ENCODE peak calls at places on chromosomes 2 and 18, in five cellular contexts. K is IMR-90, Q is DND-41, J is endothelial cell of umbilical vein, X is PC-9. W is an unnamed sample.

GRCh38 chr2:216066255-216066654 is 15.4 kb downstream of the PECR start:
- DNase-seq in K (peak; percentile 84), X (no peak), J (no peak), Q (no peak), W (no peak)

GRCh38 chr2:31428001-31428418 is 13.5 kb upstream of the XDH start:
- DNase-seq in K (peak; percentile 20), Q (no peak), J (no peak), X (peak; percentile 71), W (no peak)

GRCh38 chr2:120321721-120322284 is 24.1 kb upstream of the INHBB start:
- DNase-seq in Q (no peak), X (no peak), J (no peak), K (no peak), W (no peak)

GRCh38 chr2:134391751-134392160 is 137.9 kb downstream of the MGAT5 start:
- DNase-seq in J (no peak), X (peak; percentile 64), K (peak; percentile 36), Q (no peak), W (no peak)

GRCh38 chr18:24502621-24503020 is 42.2 kb downstream of the HRH4 start:
- DNase-seq in X (peak; percentile 3), Q (no peak), J (no peak), K (no peak), W (no peak)

GRCh38 chr2:122523143-122523542 is 767.7 kb downstream of the TSN start:
- DNase-seq in K (no peak), Q (no peak), X (no peak), J (no peak), W (no peak)

GRCh38 chr2:218026244-218026643 is 23.4 kb upstream of the TNS1 start:
- DNase-seq in J (no peak), K (no peak), X (no peak), Q (no peak), W (no peak)

GRCh38 chr2:150232871-150233270 is 254.6 kb downstream of the RND3 start:
- DNase-seq in X (no peak), Q (no peak), K (no peak), J (no peak), W (no peak)

GRCh38 chr18:76670564-76671288 is 151.6 kb upstream of the ZNF236 start:
- DNase-seq in Q (no peak), J (no peak), X (no peak), K (no peak), W (no peak)

GRCh38 chr2:125167152-125167551 is 1142.1 kb downstream of the CNTNAP5 start:
- DNase-seq in K (peak; percentile 5), Q (no peak), J (no peak), X (no peak), W (no peak)

GRCh38 chr2:146481629-146482028 is 1363.2 kb upstream of the ACVR2A start:
- DNase-seq in X (no peak), K (peak; percentile 52), Q (no peak), J (peak; percentile 21), W (no peak)

GRCh38 chr18:74288041-74288440 is 3.7 kb downstream of the CYB5A start:
- DNase-seq in Q (no peak), X (no peak), J (no peak), K (no peak), W (no peak)

GRCh38 chr2:209636066-209636465 is 135.6 kb upstream of the UNC80 start:
- DNase-seq in J (no peak), K (no peak), X (no peak), Q (no peak), W (no peak)

GRCh38 chr2:118582058-118582457 is 265.4 kb downstream of the EN1 start:
- DNase-seq in J (no peak), Q (no peak), X (no peak), K (no peak), W (no peak)

GRCh38 chr18:13710460-13710859 is 15.9 kb downstream of the FAM210A start:
- DNase-seq in J (no peak), X (peak; percentile 81), Q (no peak), K (peak; percentile 22), W (no peak)

GRCh38 chr2:169507698-169508097 is 1.8 kb upstream of the KLHL41 start:
- DNase-seq in Q (no peak), X (no peak), K (peak; percentile 78), J (peak; percentile 86), W (peak; percentile 28)

GRCh38 chr2:169108098-169108884 is 38.9 kb downstream of the DHRS9 start:
- DNase-seq in J (no peak), X (no peak), K (no peak), Q (no peak), W (no peak)

GRCh38 chr2:118861741-118862140 is 14.3 kb upstream of the EN1 start:
- DNase-seq in X (no peak), J (no peak), Q (no peak), K (no peak), W (no peak)

GRCh38 chr2:105873721-105874120 is 129.0 kb downstream of the NCK2 start:
- DNase-seq in K (peak; percentile 89), J (peak; percentile 10), Q (no peak), X (peak; percentile 36), W (peak; percentile 59)

GRCh38 chr2:27857417-27858172 is 32.6 kb downstream of the RBKS start:
- DNase-seq in Q (no peak), J (no peak), K (peak; percentile 62), X (no peak), W (no peak)

GRCh38 chr2:56100791-56101312 is 82.9 kb upstream of the CCDC85A start:
- DNase-seq in J (peak; percentile 61), K (no peak), X (no peak), Q (no peak), W (no peak)

GRCh38 chr2:217868911-217869334 is 133.9 kb downstream of the TNS1 start:
- DNase-seq in X (no peak), J (peak; percentile 54), Q (no peak), K (peak; percentile 65), W (peak; percentile 46)

GRCh38 chr18:46632401-46633089 is 24.5 kb downstream of the LOXHD1 start:
- DNase-seq in X (no peak), J (no peak), K (peak; percentile 17), Q (no peak), W (no peak)

GRCh38 chr2:219387284-219388126 is at the start of gene DNPEP:
- DNase-seq in J (peak; percentile 85), X (peak; percentile 90), Q (peak; percentile 85), K (peak; percentile 89), W (peak; percentile 98)

GRCh38 chr2:121505005-121505404 is 25.7 kb upstream of the RNU4ATAC start:
- DNase-seq in J (no peak), Q (no peak), X (peak; percentile 38), K (peak; percentile 87), W (no peak)

GRCh38 chr2:38462121-38462634 is 85.1 kb upstream of the ATL2 start:
- DNase-seq in J (peak; percentile 36), X (peak; percentile 90), Q (peak; percentile 59), K (peak; percentile 94), W (peak; percentile 73)

GRCh38 chr18:23981369-23981768 is 33.2 kb upstream of the TTC39C start:
- DNase-seq in X (no peak), Q (no peak), K (no peak), J (no peak), W (no peak)

GRCh38 chr2:139652385-139652784 is 872.2 kb upstream of the NXPH2 start:
- DNase-seq in Q (no peak), K (no peak), X (no peak), J (no peak), W (no peak)

GRCh38 chr2:38602136-38602731 is 494 bp downstream of the HNRNPLL start:
- DNase-seq in K (no peak), X (no peak), Q (peak; percentile 57), J (peak; percentile 50), W (peak; percentile 51)

GRCh38 chr18:13530879-13531387 is 195.4 kb downstream of the FAM210A start:
- DNase-seq in J (peak; percentile 79), K (peak; percentile 8), Q (peak; percentile 26), X (peak; percentile 36), W (peak; percentile 55)

GRCh38 chr2:28949617-28950305 is 31.3 kb upstream of the TOGARAM2 start:
- DNase-seq in K (no peak), J (no peak), X (no peak), Q (no peak), W (no peak)

GRCh38 chr2:7649461-7650228 is 732.4 kb downstream of the RNF144A start:
- DNase-seq in J (no peak), Q (no peak), K (no peak), X (no peak), W (no peak)

DNA sequence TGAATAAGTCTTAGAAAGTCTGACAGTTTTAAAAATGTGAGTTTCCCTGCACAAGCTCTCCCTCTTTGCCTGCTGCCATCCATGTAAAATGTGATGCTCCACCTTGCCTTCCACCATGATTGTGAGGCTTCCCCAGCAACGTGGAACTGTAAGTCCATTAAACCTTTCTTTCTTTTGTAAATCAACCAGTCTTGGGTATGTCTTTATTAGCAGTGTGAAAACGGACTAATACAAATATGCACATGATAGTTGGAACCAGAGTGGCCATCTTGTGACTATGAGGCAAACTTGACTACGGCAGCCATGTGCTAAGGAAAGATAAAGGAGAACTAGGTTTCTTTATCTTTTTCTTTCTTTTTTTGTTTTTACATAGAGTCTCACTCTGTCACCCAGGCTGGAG is 252.3 kb downstream of the AGPS start:
- DNase-seq in K (no peak), J (no peak), X (no peak), Q (no peak), W (no peak)
- H2AFZ ChIP-seq in K (no peak overlapping the region), J (no peak overlapping the region), X (no peak overlapping the region), Q (no peak overlapping the region), W (no peak overlapping the region)

GRCh38 chr2:154537845-154538244 is 160.7 kb upstream of the KCNJ3 start:
- DNase-seq in J (no peak), K (no peak), Q (no peak), X (no peak), W (no peak)
- H3K4me3 ChIP-seq in J (no peak overlapping the region), K (no peak overlapping the region), Q (no peak overlapping the region), X (no peak overlapping the region), W (no peak overlapping the region)

DNA sequence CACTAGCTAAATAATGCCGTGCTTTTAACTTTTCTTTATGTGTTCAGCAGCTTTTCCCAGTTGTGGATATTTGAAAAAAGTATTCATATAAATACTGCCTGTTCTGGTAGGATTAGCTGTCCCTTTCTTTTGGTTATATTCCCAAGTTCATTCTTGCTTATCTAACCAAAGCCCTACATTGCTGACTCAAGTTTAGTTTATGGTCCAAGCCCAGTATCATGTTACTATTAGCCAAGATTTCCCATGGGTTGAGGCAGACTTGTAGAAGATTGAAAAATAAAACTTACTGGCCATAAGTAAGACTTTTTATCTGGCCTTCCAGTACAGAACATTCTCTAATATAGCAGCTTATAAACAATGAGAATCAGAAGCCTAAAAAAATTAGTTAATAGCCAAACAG is 49.7 kb upstream of the NFE2L2 start:
- DNase-seq in Q (no peak), J (no peak), X (no peak), K (peak; percentile 95), W (no peak)
- H2AFZ ChIP-seq in Q (no peak overlapping the region), J (no peak overlapping the region), X (no peak overlapping the region), K (no peak overlapping the region), W (no peak overlapping the region)

GRCh38 chr2:71426721-71427120 is 26.6 kb upstream of the DYSF start:
- DNase-seq in K (no peak), Q (no peak), J (no peak), X (no peak), W (no peak)

GRCh38 chr2:71419976-71420375 is 33.4 kb upstream of the DYSF start:
- DNase-seq in X (no peak), Q (no peak), J (peak; percentile 6), K (no peak), W (no peak)

GRCh38 chr2:71419145-71419544 is 34.2 kb upstream of the DYSF start:
- DNase-seq in J (peak; percentile 21), K (no peak), Q (no peak), X (no peak), W (no peak)

GRCh38 chr2:71422786-71423185 is 30.6 kb upstream of the DYSF start:
- DNase-seq in K (no peak), Q (no peak), J (peak; percentile 58), X (no peak), W (no peak)

GRCh38 chr2:71423817-71424420 is 29.4 kb upstream of the DYSF start:
- DNase-seq in Q (no peak), J (peak; percentile 91), K (no peak), X (no peak), W (no peak)
- H3K4me3 ChIP-seq in Q (no peak overlapping the region), J (peak overlapping the region; percentile 13), K (no peak overlapping the region), X (no peak overlapping the region), W (no peak overlapping the region)